ENCODE peak calls at places on chromosome 16, in seven cellular contexts. J, F, P, M, O, C and K are unnamed samples.

GRCh38 chr16:56657555-56658430 is at the start of gene MT1F:
- DNase-seq in J (peak), F (peak), P (peak), M (peak), O (peak), C (peak), K (peak)

GRCh38 chr16:14476183-14476582 is 153.9 kb downstream of the PARN start:
- DNase-seq in J (no peak), F (no peak), P (no peak), M (no peak), O (no peak), C (no peak), K (no peak)

GRCh38 chr16:74677868-74678267 is 11.2 kb upstream of the RFWD3 start:
- DNase-seq in J (no peak), F (no peak), P (no peak), M (no peak), O (no peak), C (no peak), K (no peak)

GRCh38 chr16:1066584-1067172 is 5.9 kb upstream of the SSTR5 start:
- DNase-seq in J (no peak), F (no peak), P (no peak), M (no peak), O (no peak), C (no peak), K (no peak)

GRCh38 chr16:89670496-89671431 is 13.1 kb downstream of the SPATA33 start:
- DNase-seq in J (no peak), F (no peak), P (no peak), M (no peak), O (no peak), C (no peak), K (peak)

GRCh38 chr16:81366316-81366932 is 51.7 kb downstream of the GAN start:
- DNase-seq in J (no peak), F (no peak), P (no peak), M (peak), O (peak), C (peak), K (peak)

GRCh38 chr16:38941-39892 is 14.2 kb downstream of the POLR3K start:
- DNase-seq in J (no peak), F (peak), P (peak), M (no peak), O (no peak), C (peak), K (peak)

GRCh38 chr16:22888791-22889190 is 74.8 kb downstream of the HS3ST2 start:
- DNase-seq in J (no peak), F (no peak), P (no peak), M (no peak), O (peak), C (no peak), K (no peak)

GRCh38 chr16:69513180-69513966 is 52.4 kb upstream of the NFAT5 start:
- DNase-seq in J (no peak), F (no peak), P (no peak), M (no peak), O (peak), C (no peak), K (peak)

GRCh38 chr16:89455178-89455577 is 35.2 kb downstream of the ANKRD11 start:
- DNase-seq in J (no peak), F (no peak), P (no peak), M (no peak), O (no peak), C (no peak), K (no peak)

GRCh38 chr16:66274335-66275110 is 92.0 kb upstream of the CDH5 start:
- DNase-seq in J (peak), F (no peak), P (no peak), M (peak), O (no peak), C (peak), K (peak)

GRCh38 chr16:75243667-75244224 is 7.7 kb downstream of the BCAR1 start:
- DNase-seq in J (no peak), F (no peak), P (no peak), M (no peak), O (no peak), C (no peak), K (no peak)

GRCh38 chr16:71473891-71474290 is 11.8 kb upstream of the ZNF23 start:
- DNase-seq in J (no peak), F (no peak), P (no peak), M (peak), O (no peak), C (no peak), K (peak)

GRCh38 chr16:82995927-82996441 is 369.2 kb downstream of the CDH13 start:
- DNase-seq in J (no peak), F (no peak), P (peak), M (no peak), O (no peak), C (no peak), K (peak)

DNA sequence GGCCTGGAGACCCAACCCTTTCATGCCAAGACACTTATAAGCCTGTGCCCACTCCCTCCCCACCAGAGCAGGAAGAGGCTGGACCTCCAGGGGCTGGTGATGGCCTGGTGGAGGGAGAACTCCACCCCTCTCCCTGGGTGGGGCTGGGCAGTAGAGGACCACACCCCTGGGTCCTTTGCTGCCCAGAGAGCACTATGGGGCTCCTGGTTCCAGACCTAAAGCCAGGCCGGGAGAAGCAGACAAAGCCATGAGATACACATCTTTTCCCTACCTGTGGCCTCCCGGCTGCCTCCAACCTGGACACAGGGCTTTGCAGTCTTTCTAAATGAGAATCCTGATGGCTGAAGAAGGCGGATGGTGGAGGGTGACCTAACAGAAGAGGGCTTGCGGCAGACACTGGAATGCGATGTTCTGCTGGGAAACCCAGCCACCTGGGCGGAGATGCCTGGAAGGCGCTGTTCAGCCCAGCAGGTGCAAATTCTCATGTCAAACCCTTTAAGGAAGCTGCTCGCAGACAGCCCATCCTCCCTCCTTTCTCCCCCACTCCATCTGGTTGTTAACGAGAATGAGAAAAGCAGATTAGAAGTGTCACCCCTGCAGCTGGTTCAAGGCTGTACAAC is 43.9 kb upstream of the KIFC3 start:
- DNase-seq in J (no peak), F (no peak), P (no peak), M (no peak), O (peak), C (no peak), K (no peak)
- TF ChIP-seq CTCF in J (no peak), F (no peak), P (no peak), M (no peak), O (no peak), C (no peak), K (no peak)

GRCh38 chr16:78746718-78747117 is 647.3 kb downstream of the WWOX start:
- DNase-seq in J (no peak), F (no peak), P (no peak), M (no peak), O (no peak), C (no peak), K (no peak)

GRCh38 chr16:78751601-78752000 is 652.1 kb downstream of the WWOX start:
- DNase-seq in J (no peak), F (no peak), P (no peak), M (no peak), O (no peak), C (no peak), K (no peak)

GRCh38 chr16:78748471-78748929 is 649.0 kb downstream of the WWOX start:
- DNase-seq in J (no peak), F (no peak), P (no peak), M (no peak), O (no peak), C (no peak), K (peak)

GRCh38 chr16:78749745-78750268 is 650.4 kb downstream of the WWOX start:
- DNase-seq in J (no peak), F (no peak), P (no peak), M (no peak), O (no peak), C (peak), K (no peak)

GRCh38 chr16:78750611-78751010 is 651.2 kb downstream of the WWOX start:
- DNase-seq in J (no peak), F (no peak), P (no peak), M (no peak), O (no peak), C (no peak), K (no peak)
- H3K4me3 ChIP-seq in J (no peak), F (no peak), P (no peak), M (no peak), O (no peak), C (no peak), K (no peak)

DNA sequence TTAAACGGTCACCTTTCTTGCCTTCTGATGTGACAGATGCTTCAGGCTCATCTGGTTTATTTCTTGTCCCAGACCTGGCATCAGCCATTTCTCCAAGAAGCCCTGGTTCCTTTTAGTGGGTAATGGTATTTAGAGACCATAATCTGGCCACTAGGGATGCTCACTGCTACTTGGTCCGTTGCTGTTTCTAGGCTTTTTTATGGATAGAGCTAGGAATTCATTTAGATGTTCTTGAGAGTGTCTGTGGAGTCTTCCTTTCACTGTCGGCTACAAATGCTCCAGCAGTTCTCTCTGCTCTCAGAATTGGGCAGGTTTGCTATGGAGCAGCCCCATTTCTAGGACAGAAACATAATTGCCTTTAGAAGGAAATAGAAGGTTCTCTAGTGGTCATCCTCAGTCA is 214.5 kb downstream of the KATNIP start:
- DNase-seq in J (no peak), F (no peak), P (no peak), M (no peak), O (no peak), C (no peak), K (no peak)
- TF ChIP-seq CTCF in J (no peak), F (no peak), P (no peak), M (no peak), O (no peak), C (no peak), K (no peak)

GRCh38 chr16:6482861-6483530 is 849.6 kb upstream of the RBFOX1 start:
- DNase-seq in J (no peak), F (no peak), P (no peak), M (no peak), O (peak), C (no peak), K (no peak)
- H3K4me3 ChIP-seq in J (no peak), F (no peak), P (no peak), M (no peak), O (peak), C (no peak), K (no peak)

GRCh38 chr16:31077592-31078199 is 3.5 kb downstream of the ZNF646 start:
- DNase-seq in J (no peak), F (no peak), P (no peak), M (no peak), O (peak), C (no peak), K (no peak)
- TF ChIP-seq CTCF in J (no peak), F (no peak), P (no peak), M (peak), O (no peak), C (no peak), K (no peak)

DNA sequence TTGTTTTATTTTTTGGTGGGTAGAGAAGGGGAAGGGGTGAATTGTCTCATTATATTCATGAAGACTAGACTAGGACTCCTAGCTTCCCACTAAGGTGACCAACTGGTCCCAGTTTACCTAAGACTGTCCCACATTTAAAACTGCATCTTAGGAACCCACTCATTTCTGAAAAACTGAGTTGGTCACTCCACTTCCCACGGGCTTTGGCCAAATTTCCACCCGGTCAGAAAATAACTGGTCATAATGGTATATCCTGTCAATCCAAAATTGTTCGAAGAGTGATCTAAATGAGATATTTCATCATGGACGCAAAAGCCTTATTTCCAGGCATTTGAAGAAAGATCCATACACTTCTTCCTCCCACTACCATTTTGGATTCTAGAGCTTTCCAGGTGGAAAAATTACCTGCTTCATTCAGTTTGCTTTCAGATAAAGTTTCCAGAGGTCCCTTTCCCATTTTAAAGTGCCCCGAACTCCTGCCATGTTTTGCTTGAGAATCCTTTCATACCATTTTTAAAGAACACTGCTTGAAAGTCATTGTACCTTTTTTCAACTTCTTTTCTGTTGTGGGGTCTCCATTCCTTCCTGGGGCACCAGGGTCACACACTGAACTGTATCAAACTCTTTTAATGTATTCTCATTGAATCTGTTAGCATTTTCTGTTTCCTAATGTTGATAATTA is 21.8 kb upstream of the ZFHX3 start:
- DNase-seq in J (peak), F (no peak), P (no peak), M (no peak), O (no peak), C (no peak), K (no peak)
- H3K4me3 ChIP-seq in J (peak), F (no peak), P (no peak), M (peak), O (peak), C (no peak), K (no peak)